ENCODE peak calls at places on chromosomes 12 and 14, in five cellular contexts. One of them, this sample, is unnamed.

GRCh38 chr12:70590051-70590450 is 47.2 kb downstream of the PTPRB start:
- DNase-seq in A549: peak
- DNase-seq in astrocyte: peak
- DNase-seq in endodermal cell: peak
- DNase-seq in lower leg skin: peak
- DNase-seq in this sample: peak

GRCh38 chr14:47264842-47265241 is 410.6 kb downstream of the MDGA2 start:
- DNase-seq in lower leg skin: no peak
- DNase-seq in astrocyte: no peak
- DNase-seq in A549: no peak
- DNase-seq in endodermal cell: no peak
- DNase-seq in this sample: no peak

GRCh38 chr14:61489002-61489401 is 167.6 kb downstream of the PRKCH start:
- DNase-seq in astrocyte: no peak
- DNase-seq in endodermal cell: no peak
- DNase-seq in lower leg skin: no peak
- DNase-seq in A549: peak
- DNase-seq in this sample: no peak

GRCh38 chr12:57552692-57553321 is 3.0 kb downstream of the KIF5A start:
- DNase-seq in astrocyte: peak
- DNase-seq in A549: no peak
- DNase-seq in endodermal cell: peak
- DNase-seq in lower leg skin: no peak
- DNase-seq in this sample: no peak

GRCh38 chr12:64390275-64390851 is at the start of gene C12orf56:
- DNase-seq in endodermal cell: peak
- DNase-seq in astrocyte: peak
- DNase-seq in A549: peak
- DNase-seq in lower leg skin: no peak
- DNase-seq in this sample: no peak

GRCh38 chr12:32249701-32250270 is 143.1 kb downstream of the BICD1 start:
- DNase-seq in endodermal cell: peak
- DNase-seq in A549: no peak
- DNase-seq in astrocyte: no peak
- DNase-seq in lower leg skin: no peak
- DNase-seq in this sample: no peak

GRCh38 chr14:58829594-58829993 is 191.8 kb downstream of the DACT1 start:
- DNase-seq in A549: peak
- DNase-seq in lower leg skin: no peak
- DNase-seq in astrocyte: peak
- DNase-seq in endodermal cell: no peak
- DNase-seq in this sample: no peak

GRCh38 chr12:32450768-32451167 is 51.4 kb downstream of the FGD4 start:
- DNase-seq in endodermal cell: peak
- DNase-seq in lower leg skin: no peak
- DNase-seq in A549: no peak
- DNase-seq in astrocyte: no peak
- DNase-seq in this sample: no peak

GRCh38 chr14:74018704-74019407 is at the start of the genes BBOF1 and ENTPD5:
- DNase-seq in endodermal cell: peak
- DNase-seq in astrocyte: peak
- DNase-seq in A549: peak
- DNase-seq in lower leg skin: peak
- DNase-seq in this sample: peak

GRCh38 chr14:51880810-51881580 is 20.6 kb downstream of the GNG2 start:
- DNase-seq in lower leg skin: no peak
- DNase-seq in A549: no peak
- DNase-seq in astrocyte: peak
- DNase-seq in endodermal cell: no peak
- DNase-seq in this sample: peak

GRCh38 chr12:56804684-56805083 is 41.6 kb downstream of the HSD17B6 start:
- DNase-seq in A549: no peak
- DNase-seq in astrocyte: no peak
- DNase-seq in lower leg skin: no peak
- DNase-seq in endodermal cell: peak
- DNase-seq in this sample: no peak

GRCh38 chr12:105196090-105196489 is 39.9 kb downstream of the APPL2 start:
- DNase-seq in astrocyte: no peak
- DNase-seq in A549: no peak
- DNase-seq in lower leg skin: no peak
- DNase-seq in endodermal cell: no peak
- DNase-seq in this sample: no peak
- TF ChIP-seq CTCF in astrocyte: no peak
- TF ChIP-seq CTCF in A549: no peak
- TF ChIP-seq CTCF in lower leg skin: no peak
- TF ChIP-seq CTCF in endodermal cell: no peak
- TF ChIP-seq CTCF in this sample: no peak

DNA sequence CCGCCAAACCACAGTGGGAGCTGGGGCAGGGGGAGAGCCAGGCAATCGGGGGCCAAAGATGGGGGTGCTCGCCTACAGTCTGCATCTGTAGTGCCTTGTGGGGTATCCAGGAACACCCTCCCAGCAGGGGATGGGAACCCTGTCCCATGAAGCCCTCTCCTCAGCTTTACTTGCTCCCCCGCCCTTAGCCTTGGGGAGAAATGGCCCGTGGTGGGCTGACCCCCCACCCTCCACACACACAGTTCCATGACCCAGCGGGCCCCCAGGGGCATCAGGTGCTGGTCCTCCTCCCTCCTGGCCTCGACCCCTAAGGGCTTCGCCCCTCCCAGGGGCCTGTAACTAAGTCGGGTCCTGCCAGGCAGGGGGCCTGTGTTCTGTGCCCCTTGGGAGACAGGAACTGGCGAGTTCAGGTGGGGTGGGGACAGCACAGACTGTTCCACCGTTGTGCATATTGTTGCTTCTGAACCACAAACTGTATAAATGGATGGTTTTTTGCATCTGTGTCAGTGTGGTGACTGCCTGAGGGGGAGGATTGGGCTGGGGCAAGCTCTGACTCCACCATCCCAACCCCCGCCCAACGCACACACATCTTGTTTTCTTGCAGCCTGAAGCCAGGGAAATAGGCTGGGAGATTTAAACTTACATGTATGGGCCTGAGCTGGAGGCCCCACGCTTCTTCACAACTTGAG is 8.8 kb downstream of the TAMALIN start:
- DNase-seq in astrocyte: no peak
- DNase-seq in lower leg skin: no peak
- DNase-seq in endodermal cell: peak
- DNase-seq in A549: no peak
- DNase-seq in this sample: no peak
- H3K4me3 ChIP-seq in astrocyte: no peak
- H3K4me3 ChIP-seq in lower leg skin: no peak
- H3K4me3 ChIP-seq in endodermal cell: no peak
- H3K4me3 ChIP-seq in A549: no peak
- H3K4me3 ChIP-seq in this sample: no peak

GRCh38 chr12:49014547-49014946 is 4.0 kb downstream of the PRKAG1 start:
- DNase-seq in endodermal cell: no peak
- DNase-seq in lower leg skin: no peak
- DNase-seq in A549: peak
- DNase-seq in astrocyte: no peak
- DNase-seq in this sample: peak
- TF ChIP-seq CTCF in endodermal cell: peak
- TF ChIP-seq CTCF in lower leg skin: no peak
- TF ChIP-seq CTCF in A549: peak
- TF ChIP-seq CTCF in astrocyte: peak
- TF ChIP-seq CTCF in this sample: peak

GRCh38 chr12:91988076-91988475 is 157.6 kb downstream of the BTG1 start:
- DNase-seq in A549: no peak
- DNase-seq in astrocyte: peak
- DNase-seq in endodermal cell: no peak
- DNase-seq in lower leg skin: no peak
- DNase-seq in this sample: peak
- H3K4me3 ChIP-seq in A549: no peak
- H3K4me3 ChIP-seq in astrocyte: no peak
- H3K4me3 ChIP-seq in endodermal cell: no peak
- H3K4me3 ChIP-seq in lower leg skin: no peak
- H3K4me3 ChIP-seq in this sample: no peak

GRCh38 chr12:1515428-1515827 is 79.0 kb downstream of the FBXL14 start:
- DNase-seq in endodermal cell: no peak
- DNase-seq in astrocyte: no peak
- DNase-seq in A549: no peak
- DNase-seq in lower leg skin: no peak
- DNase-seq in this sample: no peak

GRCh38 chr12:1518486-1518762 is 76.0 kb downstream of the FBXL14 start:
- DNase-seq in lower leg skin: peak
- DNase-seq in endodermal cell: no peak
- DNase-seq in astrocyte: no peak
- DNase-seq in A549: no peak
- DNase-seq in this sample: no peak

GRCh38 chr12:1517734-1518485 is 76.5 kb downstream of the FBXL14 start:
- DNase-seq in lower leg skin: peak
- DNase-seq in astrocyte: no peak
- DNase-seq in A549: no peak
- DNase-seq in endodermal cell: no peak
- DNase-seq in this sample: no peak

GRCh38 chr12:1518763-1519516 is 75.4 kb downstream of the FBXL14 start:
- DNase-seq in endodermal cell: peak
- DNase-seq in A549: peak
- DNase-seq in astrocyte: peak
- DNase-seq in lower leg skin: peak
- DNase-seq in this sample: peak

GRCh38 chr12:1517007-1517406 is 77.4 kb downstream of the FBXL14 start:
- DNase-seq in astrocyte: peak
- DNase-seq in A549: peak
- DNase-seq in lower leg skin: no peak
- DNase-seq in endodermal cell: peak
- DNase-seq in this sample: peak
- TF ChIP-seq CTCF in astrocyte: peak
- TF ChIP-seq CTCF in A549: peak
- TF ChIP-seq CTCF in lower leg skin: no peak
- TF ChIP-seq CTCF in endodermal cell: peak
- TF ChIP-seq CTCF in this sample: peak

GRCh38 chr12:18074001-18074400 is 16.0 kb downstream of the RERGL start:
- DNase-seq in endodermal cell: no peak
- DNase-seq in astrocyte: no peak
- DNase-seq in A549: no peak
- DNase-seq in lower leg skin: no peak
- DNase-seq in this sample: no peak

GRCh38 chr12:18068355-18068754 is 21.6 kb downstream of the RERGL start:
- DNase-seq in endodermal cell: no peak
- DNase-seq in lower leg skin: no peak
- DNase-seq in A549: no peak
- DNase-seq in astrocyte: no peak
- DNase-seq in this sample: no peak

GRCh38 chr12:18072723-18073122 is 17.3 kb downstream of the RERGL start:
- DNase-seq in astrocyte: no peak
- DNase-seq in endodermal cell: no peak
- DNase-seq in A549: no peak
- DNase-seq in lower leg skin: no peak
- DNase-seq in this sample: no peak
- H3K4me3 ChIP-seq in astrocyte: no peak
- H3K4me3 ChIP-seq in endodermal cell: no peak
- H3K4me3 ChIP-seq in A549: no peak
- H3K4me3 ChIP-seq in lower leg skin: no peak
- H3K4me3 ChIP-seq in this sample: no peak

DNA sequence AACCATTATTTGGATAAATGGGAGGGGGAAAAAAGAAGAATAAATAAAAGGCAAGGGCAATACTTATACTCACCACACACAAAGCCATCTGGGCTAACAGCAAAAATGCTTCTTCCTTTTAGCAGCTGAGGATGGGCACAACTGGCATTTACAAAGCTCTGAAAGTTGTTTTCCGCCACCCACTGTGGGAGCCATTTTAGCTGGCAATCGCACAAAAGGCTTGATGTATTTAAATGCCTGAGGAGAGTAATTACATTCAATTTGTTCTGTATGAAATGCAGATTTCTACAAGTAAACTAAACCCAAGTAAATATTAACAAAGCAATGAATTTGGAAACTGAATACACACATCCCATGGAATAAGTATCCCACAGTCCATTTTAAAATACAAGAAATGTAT is 37.5 kb downstream of the LRIG3 start:
- DNase-seq in lower leg skin: no peak
- DNase-seq in astrocyte: no peak
- DNase-seq in endodermal cell: peak
- DNase-seq in A549: no peak
- DNase-seq in this sample: no peak
- TF ChIP-seq CTCF in lower leg skin: no peak
- TF ChIP-seq CTCF in astrocyte: no peak
- TF ChIP-seq CTCF in endodermal cell: no peak
- TF ChIP-seq CTCF in A549: no peak
- TF ChIP-seq CTCF in this sample: no peak

DNA sequence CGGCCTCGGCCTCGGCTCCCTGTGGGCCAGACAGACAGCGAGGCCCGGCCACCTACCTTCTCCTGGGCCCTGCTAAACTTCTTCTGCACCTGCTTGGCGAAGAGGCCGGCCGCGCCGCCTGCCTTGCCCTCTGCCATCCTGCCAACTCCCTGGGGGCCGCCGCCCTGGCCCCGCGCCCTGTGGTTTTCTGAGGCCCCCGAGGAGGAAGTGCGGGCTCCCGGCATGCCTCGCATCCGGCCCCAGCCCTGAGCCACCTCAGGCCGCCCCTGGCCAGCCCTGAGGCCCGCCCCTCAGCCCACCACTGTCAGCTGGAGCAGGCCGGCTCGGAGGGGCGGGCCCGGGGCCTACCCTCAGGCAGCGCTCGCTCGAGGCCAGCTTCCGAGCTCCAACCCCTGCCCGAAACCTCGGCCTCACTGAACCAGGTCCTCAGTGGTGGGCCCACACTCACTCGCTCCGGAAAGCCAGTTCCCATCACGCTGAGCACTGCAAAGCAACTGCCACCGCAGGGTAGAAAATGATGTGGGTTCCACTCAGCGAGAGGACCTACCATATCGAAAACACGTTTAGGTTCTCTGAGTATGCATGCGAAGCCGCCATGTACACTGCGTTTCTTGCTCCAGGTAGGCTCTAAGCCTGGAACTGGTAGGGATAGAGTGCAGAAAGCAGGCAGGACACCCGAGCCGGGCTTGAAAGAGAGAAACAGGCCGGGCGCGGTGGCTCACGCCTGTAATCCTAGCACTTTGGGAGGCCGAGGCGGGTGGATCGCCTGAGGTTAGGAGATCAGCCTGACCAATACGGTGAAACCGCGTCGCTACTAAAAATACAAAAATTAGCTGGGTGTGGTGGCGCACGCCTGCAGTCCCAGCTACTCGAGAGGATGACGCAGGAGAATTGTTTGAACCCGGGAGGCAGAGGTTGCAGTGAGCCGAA is at the start of gene BIN2:
- DNase-seq in A549: no peak
- DNase-seq in endodermal cell: no peak
- DNase-seq in lower leg skin: peak
- DNase-seq in astrocyte: no peak
- DNase-seq in this sample: no peak
- H3K4me3 ChIP-seq in A549: no peak
- H3K4me3 ChIP-seq in endodermal cell: no peak
- H3K4me3 ChIP-seq in lower leg skin: no peak
- H3K4me3 ChIP-seq in astrocyte: no peak
- H3K4me3 ChIP-seq in this sample: no peak

DNA sequence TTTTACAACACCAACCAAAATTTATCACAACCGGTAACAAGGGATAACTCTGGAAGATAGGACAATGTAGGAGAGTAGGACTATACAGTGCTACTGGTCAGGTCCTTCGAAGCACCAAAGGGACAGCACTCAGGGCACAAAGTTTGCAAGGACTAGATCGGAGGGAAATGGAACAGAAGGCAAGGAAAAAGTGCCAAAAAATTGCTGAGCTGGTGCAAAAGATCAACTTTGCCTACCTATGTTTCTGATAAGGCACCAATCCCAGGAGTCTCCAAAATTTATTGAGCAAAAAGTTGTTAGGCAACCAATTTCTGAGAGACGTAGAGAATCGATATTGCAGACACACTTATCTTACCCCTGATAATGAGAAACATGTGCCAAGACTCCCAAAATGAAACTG is 160.0 kb upstream of the PLEKHA5 start:
- DNase-seq in A549: no peak
- DNase-seq in endodermal cell: no peak
- DNase-seq in astrocyte: no peak
- DNase-seq in lower leg skin: no peak
- DNase-seq in this sample: no peak
- TF ChIP-seq CTCF in A549: no peak
- TF ChIP-seq CTCF in endodermal cell: no peak
- TF ChIP-seq CTCF in astrocyte: no peak
- TF ChIP-seq CTCF in lower leg skin: no peak
- TF ChIP-seq CTCF in this sample: no peak